ENCODE peak calls at places on chromosomes 3 and 15, in ten cellular contexts. One of them, this sample, is unnamed. For H3K9me3, the result is how much of the 10 kb centered on the place peaks cover.

GRCh38 chr15:68620721-68621528 is 42.1 kb downstream of the CORO2B start:
- DNase-seq in stomach: peak
- DNase-seq in mucosa of descending colon: peak
- DNase-seq in AG04450: peak
- DNase-seq in heart right ventricle: peak
- DNase-seq in cardiac muscle cell: peak
- DNase-seq in spleen: no peak
- DNase-seq in fibroblast of lung: peak
- DNase-seq in tibial artery: peak
- DNase-seq in esophagus squamous epithelium: no peak
- DNase-seq in this sample: peak

GRCh38 chr15:41899854-41900442 is 6.1 kb upstream of the SPTBN5 start:
- DNase-seq in stomach: no peak
- DNase-seq in mucosa of descending colon: no peak
- DNase-seq in AG04450: no peak
- DNase-seq in heart right ventricle: no peak
- DNase-seq in cardiac muscle cell: no peak
- DNase-seq in spleen: no peak
- DNase-seq in fibroblast of lung: no peak
- DNase-seq in tibial artery: no peak
- DNase-seq in esophagus squamous epithelium: no peak
- DNase-seq in this sample: no peak

GRCh38 chr3:186772886-186773417 is 10.4 kb upstream of the EIF4A2 start:
- DNase-seq in stomach: peak
- DNase-seq in mucosa of descending colon: peak
- DNase-seq in AG04450: no peak
- DNase-seq in heart right ventricle: peak
- DNase-seq in cardiac muscle cell: peak
- DNase-seq in spleen: peak
- DNase-seq in fibroblast of lung: peak
- DNase-seq in tibial artery: peak
- DNase-seq in esophagus squamous epithelium: peak
- DNase-seq in this sample: no peak

GRCh38 chr3:125191256-125191655 is 21.3 kb downstream of the SLC12A8 start:
- DNase-seq in stomach: no peak
- DNase-seq in mucosa of descending colon: no peak
- DNase-seq in AG04450: no peak
- DNase-seq in heart right ventricle: no peak
- DNase-seq in cardiac muscle cell: peak
- DNase-seq in spleen: no peak
- DNase-seq in fibroblast of lung: peak
- DNase-seq in tibial artery: no peak
- DNase-seq in esophagus squamous epithelium: no peak
- DNase-seq in this sample: no peak

GRCh38 chr3:186307594-186307993 is 54.4 kb downstream of the DGKG start:
- DNase-seq in stomach: no peak
- DNase-seq in mucosa of descending colon: peak
- DNase-seq in AG04450: peak
- DNase-seq in heart right ventricle: no peak
- DNase-seq in cardiac muscle cell: peak
- DNase-seq in spleen: no peak
- DNase-seq in fibroblast of lung: peak
- DNase-seq in tibial artery: no peak
- DNase-seq in esophagus squamous epithelium: no peak
- DNase-seq in this sample: no peak

GRCh38 chr15:64356443-64357040 is 569 bp upstream of the CSNK1G1 start:
- DNase-seq in stomach: no peak
- DNase-seq in mucosa of descending colon: no peak
- DNase-seq in AG04450: peak
- DNase-seq in heart right ventricle: no peak
- DNase-seq in cardiac muscle cell: peak
- DNase-seq in spleen: no peak
- DNase-seq in fibroblast of lung: no peak
- DNase-seq in tibial artery: no peak
- DNase-seq in esophagus squamous epithelium: no peak
- DNase-seq in this sample: no peak

GRCh38 chr3:101861212-101861977 is 12.1 kb downstream of the NFKBIZ start:
- DNase-seq in stomach: no peak
- DNase-seq in mucosa of descending colon: no peak
- DNase-seq in AG04450: no peak
- DNase-seq in heart right ventricle: no peak
- DNase-seq in cardiac muscle cell: peak
- DNase-seq in spleen: no peak
- DNase-seq in fibroblast of lung: no peak
- DNase-seq in tibial artery: no peak
- DNase-seq in esophagus squamous epithelium: no peak
- DNase-seq in this sample: no peak

GRCh38 chr3:177262396-177262795 is 65.1 kb upstream of the TBL1XR1 start:
- DNase-seq in stomach: no peak
- DNase-seq in mucosa of descending colon: no peak
- DNase-seq in AG04450: no peak
- DNase-seq in heart right ventricle: no peak
- DNase-seq in cardiac muscle cell: no peak
- DNase-seq in spleen: no peak
- DNase-seq in fibroblast of lung: peak
- DNase-seq in tibial artery: no peak
- DNase-seq in esophagus squamous epithelium: no peak
- DNase-seq in this sample: no peak

GRCh38 chr3:17055374-17056276 is 170.9 kb downstream of the PLCL2 start:
- DNase-seq in stomach: no peak
- DNase-seq in mucosa of descending colon: no peak
- DNase-seq in AG04450: no peak
- DNase-seq in heart right ventricle: no peak
- DNase-seq in cardiac muscle cell: peak
- DNase-seq in spleen: no peak
- DNase-seq in fibroblast of lung: peak
- DNase-seq in tibial artery: no peak
- DNase-seq in esophagus squamous epithelium: no peak
- DNase-seq in this sample: no peak

GRCh38 chr3:187088701-187089100 is 50.6 kb downstream of the RPL39L start:
- DNase-seq in stomach: no peak
- DNase-seq in mucosa of descending colon: no peak
- DNase-seq in AG04450: no peak
- DNase-seq in heart right ventricle: no peak
- DNase-seq in cardiac muscle cell: no peak
- DNase-seq in spleen: no peak
- DNase-seq in fibroblast of lung: no peak
- DNase-seq in tibial artery: no peak
- DNase-seq in esophagus squamous epithelium: no peak
- DNase-seq in this sample: no peak

GRCh38 chr3:120147072-120147871 is 53.0 kb upstream of the GSK3B start:
- DNase-seq in stomach: peak
- DNase-seq in mucosa of descending colon: peak
- DNase-seq in AG04450: no peak
- DNase-seq in heart right ventricle: no peak
- DNase-seq in cardiac muscle cell: no peak
- DNase-seq in spleen: no peak
- DNase-seq in fibroblast of lung: no peak
- DNase-seq in tibial artery: no peak
- DNase-seq in esophagus squamous epithelium: no peak
- DNase-seq in this sample: no peak

GRCh38 chr3:120143676-120144075 is 49.4 kb upstream of the GSK3B start:
- DNase-seq in stomach: no peak
- DNase-seq in mucosa of descending colon: no peak
- DNase-seq in AG04450: no peak
- DNase-seq in heart right ventricle: no peak
- DNase-seq in cardiac muscle cell: no peak
- DNase-seq in spleen: no peak
- DNase-seq in fibroblast of lung: no peak
- DNase-seq in tibial artery: no peak
- DNase-seq in esophagus squamous epithelium: no peak
- DNase-seq in this sample: no peak

GRCh38 chr3:120145498-120146285 is 51.4 kb upstream of the GSK3B start:
- DNase-seq in stomach: no peak
- DNase-seq in mucosa of descending colon: no peak
- DNase-seq in AG04450: no peak
- DNase-seq in heart right ventricle: no peak
- DNase-seq in cardiac muscle cell: no peak
- DNase-seq in spleen: no peak
- DNase-seq in fibroblast of lung: peak
- DNase-seq in tibial artery: no peak
- DNase-seq in esophagus squamous epithelium: no peak
- DNase-seq in this sample: no peak

GRCh38 chr3:120142236-120142635 is 48.0 kb upstream of the GSK3B start:
- DNase-seq in stomach: no peak
- DNase-seq in mucosa of descending colon: no peak
- DNase-seq in AG04450: no peak
- DNase-seq in heart right ventricle: no peak
- DNase-seq in cardiac muscle cell: no peak
- DNase-seq in spleen: no peak
- DNase-seq in fibroblast of lung: no peak
- DNase-seq in tibial artery: no peak
- DNase-seq in esophagus squamous epithelium: no peak
- DNase-seq in this sample: no peak

DNA sequence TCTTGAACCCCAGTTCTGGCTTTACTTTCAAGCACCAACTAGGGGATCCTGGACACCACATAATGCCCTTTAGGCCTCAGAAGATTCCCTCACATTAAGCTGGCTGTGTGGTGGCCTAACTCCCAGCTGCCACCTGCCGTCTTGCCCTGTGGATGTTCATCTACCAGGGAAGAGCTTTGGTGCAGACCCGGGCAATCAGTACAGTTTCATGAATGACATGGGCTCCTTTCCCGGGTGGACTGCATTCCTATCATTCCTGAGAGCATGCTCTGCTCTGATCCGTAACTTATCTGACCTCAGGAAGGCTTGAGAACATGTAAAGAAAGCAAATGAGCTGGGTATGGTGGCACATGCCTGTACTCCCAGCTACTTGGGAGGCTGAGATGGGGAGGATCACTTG is 50.0 kb upstream of the GSK3B start:
- DNase-seq in stomach: peak
- DNase-seq in mucosa of descending colon: no peak
- DNase-seq in AG04450: no peak
- DNase-seq in heart right ventricle: no peak
- DNase-seq in cardiac muscle cell: peak
- DNase-seq in spleen: no peak
- DNase-seq in fibroblast of lung: peak
- DNase-seq in tibial artery: no peak
- DNase-seq in esophagus squamous epithelium: no peak
- DNase-seq in this sample: no peak
- TF ChIP-seq CTCF in stomach: no peak
- TF ChIP-seq CTCF in mucosa of descending colon: no peak
- TF ChIP-seq CTCF in AG04450: no peak
- TF ChIP-seq CTCF in heart right ventricle: peak
- TF ChIP-seq CTCF in cardiac muscle cell: no peak
- TF ChIP-seq CTCF in spleen: no peak
- TF ChIP-seq CTCF in fibroblast of lung: no peak
- TF ChIP-seq CTCF in tibial artery: no peak
- TF ChIP-seq CTCF in esophagus squamous epithelium: no peak
- TF ChIP-seq CTCF in this sample: no peak

DNA sequence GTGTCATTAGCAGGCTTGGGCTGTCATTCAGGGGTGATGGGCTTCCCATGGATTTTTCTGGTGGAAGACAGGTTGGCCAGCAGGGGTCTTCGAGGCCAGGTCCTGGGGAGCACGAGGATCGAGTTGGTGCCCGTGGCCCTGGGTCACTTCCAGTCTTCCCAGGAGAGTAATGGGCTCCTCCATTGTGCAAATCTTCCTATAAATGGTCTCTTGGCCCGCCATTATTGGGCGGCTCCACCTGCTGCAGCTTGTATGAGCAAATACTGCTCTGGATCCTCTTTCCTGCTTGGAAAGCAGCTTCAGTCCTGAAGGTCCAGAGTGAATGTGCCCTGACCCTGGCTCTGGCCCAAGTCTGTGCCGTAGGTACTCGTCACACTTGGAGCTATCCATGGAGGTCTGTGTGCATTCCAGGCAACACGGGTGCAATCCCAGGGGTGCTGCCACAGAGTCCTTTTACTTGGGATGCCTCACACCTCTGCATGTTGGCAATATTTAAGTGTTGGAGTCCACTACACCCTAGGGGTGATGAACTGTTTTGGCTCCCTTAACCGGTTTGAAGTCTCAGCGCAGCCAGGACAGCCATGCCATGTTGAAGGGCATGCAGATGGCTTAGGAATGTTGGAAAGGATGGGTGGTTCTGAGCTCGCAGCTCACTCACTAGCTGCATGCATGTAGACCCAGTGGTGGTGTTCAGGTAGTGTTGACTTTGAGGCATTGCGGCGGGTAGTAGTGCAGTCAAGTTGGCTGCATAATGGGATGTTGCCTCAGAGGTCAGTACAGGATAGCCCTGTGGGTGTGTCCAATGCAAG is 97.6 kb downstream of the SNRPN start:
- DNase-seq in stomach: peak
- DNase-seq in mucosa of descending colon: no peak
- DNase-seq in AG04450: no peak
- DNase-seq in heart right ventricle: peak
- DNase-seq in cardiac muscle cell: no peak
- DNase-seq in spleen: peak
- DNase-seq in fibroblast of lung: no peak
- DNase-seq in tibial artery: peak
- DNase-seq in esophagus squamous epithelium: no peak
- DNase-seq in this sample: no peak
- H3K9me3 ChIP-seq in stomach: half or more
- H3K9me3 ChIP-seq in mucosa of descending colon: half or more
- H3K9me3 ChIP-seq in AG04450: half or more
- H3K9me3 ChIP-seq in heart right ventricle: half or more
- H3K9me3 ChIP-seq in cardiac muscle cell: under half
- H3K9me3 ChIP-seq in spleen: half or more
- H3K9me3 ChIP-seq in fibroblast of lung: under half
- H3K9me3 ChIP-seq in tibial artery: half or more
- H3K9me3 ChIP-seq in esophagus squamous epithelium: half or more
- H3K9me3 ChIP-seq in this sample: half or more

DNA sequence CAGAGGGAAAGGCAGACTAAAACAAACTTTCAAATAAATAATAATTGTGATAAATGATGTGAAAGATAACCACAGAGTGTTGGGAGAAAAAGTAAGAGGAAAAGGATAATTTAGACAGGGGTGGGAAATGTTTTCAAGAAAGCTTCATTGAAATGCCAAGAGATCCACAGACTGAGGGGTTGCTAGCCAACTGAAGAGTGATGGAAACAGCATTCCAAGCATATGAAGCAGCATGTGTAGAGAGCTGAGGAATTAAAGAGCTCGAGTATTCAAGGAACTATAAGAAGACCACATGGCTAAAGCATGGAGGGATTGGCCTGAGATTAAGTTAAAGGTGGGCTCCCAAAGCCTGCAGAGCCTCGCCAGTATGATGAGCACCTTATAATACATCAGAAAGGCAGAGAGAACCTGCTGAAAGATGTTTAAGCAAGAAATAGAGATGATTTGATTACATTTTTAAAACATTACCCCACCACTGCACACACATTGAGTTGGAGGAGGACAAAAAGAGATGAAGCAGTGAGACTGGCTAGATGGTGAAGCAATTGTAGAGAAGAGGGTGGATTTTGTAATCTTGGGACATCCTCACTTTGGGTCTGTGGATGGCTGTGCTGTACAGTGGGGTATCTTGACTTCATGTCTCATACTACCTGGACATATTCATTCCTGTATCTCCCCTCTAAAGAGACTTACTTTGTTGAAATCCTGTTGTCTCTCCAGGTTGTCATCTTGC is 100.8 kb downstream of the STAC start:
- DNase-seq in stomach: no peak
- DNase-seq in mucosa of descending colon: no peak
- DNase-seq in AG04450: peak
- DNase-seq in heart right ventricle: no peak
- DNase-seq in cardiac muscle cell: no peak
- DNase-seq in spleen: no peak
- DNase-seq in fibroblast of lung: peak
- DNase-seq in tibial artery: no peak
- DNase-seq in esophagus squamous epithelium: no peak
- DNase-seq in this sample: no peak
- TF ChIP-seq CTCF in stomach: no peak
- TF ChIP-seq CTCF in mucosa of descending colon: no peak
- TF ChIP-seq CTCF in AG04450: no peak
- TF ChIP-seq CTCF in heart right ventricle: no peak
- TF ChIP-seq CTCF in cardiac muscle cell: no peak
- TF ChIP-seq CTCF in spleen: no peak
- TF ChIP-seq CTCF in fibroblast of lung: no peak
- TF ChIP-seq CTCF in tibial artery: no peak
- TF ChIP-seq CTCF in esophagus squamous epithelium: no peak
- TF ChIP-seq CTCF in this sample: no peak

GRCh38 chr15:25062551-25063430 is 108.0 kb downstream of the SNRPN start:
- DNase-seq in stomach: no peak
- DNase-seq in mucosa of descending colon: no peak
- DNase-seq in AG04450: no peak
- DNase-seq in heart right ventricle: no peak
- DNase-seq in cardiac muscle cell: no peak
- DNase-seq in spleen: peak
- DNase-seq in fibroblast of lung: no peak
- DNase-seq in tibial artery: peak
- DNase-seq in esophagus squamous epithelium: no peak
- DNase-seq in this sample: no peak
- H3K9me3 ChIP-seq in stomach: half or more
- H3K9me3 ChIP-seq in mucosa of descending colon: half or more
- H3K9me3 ChIP-seq in AG04450: half or more
- H3K9me3 ChIP-seq in heart right ventricle: half or more
- H3K9me3 ChIP-seq in cardiac muscle cell: under half
- H3K9me3 ChIP-seq in spleen: half or more
- H3K9me3 ChIP-seq in fibroblast of lung: half or more
- H3K9me3 ChIP-seq in tibial artery: half or more
- H3K9me3 ChIP-seq in esophagus squamous epithelium: half or more
- H3K9me3 ChIP-seq in this sample: half or more